ENCODE peak calls at places on chromosome 10, in ten cellular contexts. One of them, this sample, is unnamed.
A peak's percentile ranks its signal among the peaks of the same experiment; 100 is the strongest.

GRCh38 chr10:43252785-43253341 is 14.0 kb downstream of the RASGEF1A start:
- DNase-seq in epithelial cell of esophagus: no peak
- DNase-seq in SJSA1: no peak
- DNase-seq in A549: no peak
- DNase-seq in thoracic aorta: no peak
- DNase-seq in psoas muscle: peak; percentile 40
- DNase-seq in body of pancreas: no peak
- DNase-seq in foreskin fibroblast: no peak
- DNase-seq in fibroblast of lung: no peak
- DNase-seq in cardiac muscle cell: no peak
- DNase-seq in this sample: no peak

GRCh38 chr10:128070161-128070560 is 56.1 kb downstream of the MKI67 start:
- DNase-seq in thoracic aorta: no peak
- DNase-seq in foreskin fibroblast: no peak
- DNase-seq in cardiac muscle cell: no peak
- DNase-seq in A549: no peak
- DNase-seq in body of pancreas: no peak
- DNase-seq in psoas muscle: no peak
- DNase-seq in epithelial cell of esophagus: no peak
- DNase-seq in SJSA1: no peak
- DNase-seq in fibroblast of lung: no peak
- DNase-seq in this sample: no peak

GRCh38 chr10:99742701-99743100 is 10.7 kb downstream of the CUTC start:
- DNase-seq in foreskin fibroblast: peak; percentile 21
- DNase-seq in A549: no peak
- DNase-seq in cardiac muscle cell: no peak
- DNase-seq in thoracic aorta: no peak
- DNase-seq in fibroblast of lung: peak; percentile 22
- DNase-seq in epithelial cell of esophagus: no peak
- DNase-seq in body of pancreas: no peak
- DNase-seq in SJSA1: no peak
- DNase-seq in psoas muscle: no peak
- DNase-seq in this sample: peak; percentile 16

GRCh38 chr10:70662362-70663220 is 9.7 kb upstream of the ADAMTS14 start:
- DNase-seq in body of pancreas: no peak
- DNase-seq in epithelial cell of esophagus: no peak
- DNase-seq in psoas muscle: no peak
- DNase-seq in thoracic aorta: no peak
- DNase-seq in fibroblast of lung: peak; percentile 62
- DNase-seq in foreskin fibroblast: no peak
- DNase-seq in SJSA1: peak; percentile 69
- DNase-seq in A549: no peak
- DNase-seq in cardiac muscle cell: peak; percentile 24
- DNase-seq in this sample: no peak

GRCh38 chr10:28676297-28676967 is 889 bp upstream of the BAMBI start:
- DNase-seq in psoas muscle: no peak
- DNase-seq in cardiac muscle cell: peak; percentile 42
- DNase-seq in A549: no peak
- DNase-seq in epithelial cell of esophagus: no peak
- DNase-seq in fibroblast of lung: no peak
- DNase-seq in SJSA1: no peak
- DNase-seq in foreskin fibroblast: no peak
- DNase-seq in body of pancreas: peak; percentile 41
- DNase-seq in thoracic aorta: no peak
- DNase-seq in this sample: no peak

GRCh38 chr10:103745264-103746247 is 109.8 kb downstream of the SH3PXD2A start:
- DNase-seq in thoracic aorta: no peak
- DNase-seq in A549: no peak
- DNase-seq in body of pancreas: no peak
- DNase-seq in foreskin fibroblast: peak; percentile 40
- DNase-seq in epithelial cell of esophagus: peak; percentile 90
- DNase-seq in cardiac muscle cell: no peak
- DNase-seq in fibroblast of lung: peak; percentile 54
- DNase-seq in psoas muscle: peak; percentile 56
- DNase-seq in SJSA1: no peak
- DNase-seq in this sample: no peak

GRCh38 chr10:83680470-83680891 is 458.8 kb upstream of the GHITM start:
- DNase-seq in A549: no peak
- DNase-seq in cardiac muscle cell: no peak
- DNase-seq in thoracic aorta: no peak
- DNase-seq in body of pancreas: no peak
- DNase-seq in psoas muscle: no peak
- DNase-seq in foreskin fibroblast: no peak
- DNase-seq in SJSA1: no peak
- DNase-seq in fibroblast of lung: no peak
- DNase-seq in epithelial cell of esophagus: no peak
- DNase-seq in this sample: no peak

GRCh38 chr10:80081801-80082750 is 3.6 kb downstream of the TMEM254 start:
- DNase-seq in body of pancreas: no peak
- DNase-seq in A549: no peak
- DNase-seq in cardiac muscle cell: peak; percentile 8
- DNase-seq in epithelial cell of esophagus: peak; percentile 95
- DNase-seq in thoracic aorta: no peak
- DNase-seq in psoas muscle: no peak
- DNase-seq in foreskin fibroblast: no peak
- DNase-seq in fibroblast of lung: no peak
- DNase-seq in SJSA1: no peak
- DNase-seq in this sample: no peak

GRCh38 chr10:43691503-43691902 is 42.8 kb upstream of the ZNF32 start:
- DNase-seq in psoas muscle: no peak
- DNase-seq in A549: no peak
- DNase-seq in cardiac muscle cell: peak; percentile 76
- DNase-seq in thoracic aorta: no peak
- DNase-seq in fibroblast of lung: peak; percentile 33
- DNase-seq in SJSA1: no peak
- DNase-seq in foreskin fibroblast: peak; percentile 40
- DNase-seq in body of pancreas: no peak
- DNase-seq in epithelial cell of esophagus: no peak
- DNase-seq in this sample: no peak

GRCh38 chr10:128086003-128086863 is 40.0 kb downstream of the MKI67 start:
- DNase-seq in body of pancreas: no peak
- DNase-seq in epithelial cell of esophagus: peak; percentile 36
- DNase-seq in fibroblast of lung: no peak
- DNase-seq in foreskin fibroblast: no peak
- DNase-seq in SJSA1: peak; percentile 27
- DNase-seq in cardiac muscle cell: no peak
- DNase-seq in A549: no peak
- DNase-seq in psoas muscle: no peak
- DNase-seq in thoracic aorta: no peak
- DNase-seq in this sample: no peak

DNA sequence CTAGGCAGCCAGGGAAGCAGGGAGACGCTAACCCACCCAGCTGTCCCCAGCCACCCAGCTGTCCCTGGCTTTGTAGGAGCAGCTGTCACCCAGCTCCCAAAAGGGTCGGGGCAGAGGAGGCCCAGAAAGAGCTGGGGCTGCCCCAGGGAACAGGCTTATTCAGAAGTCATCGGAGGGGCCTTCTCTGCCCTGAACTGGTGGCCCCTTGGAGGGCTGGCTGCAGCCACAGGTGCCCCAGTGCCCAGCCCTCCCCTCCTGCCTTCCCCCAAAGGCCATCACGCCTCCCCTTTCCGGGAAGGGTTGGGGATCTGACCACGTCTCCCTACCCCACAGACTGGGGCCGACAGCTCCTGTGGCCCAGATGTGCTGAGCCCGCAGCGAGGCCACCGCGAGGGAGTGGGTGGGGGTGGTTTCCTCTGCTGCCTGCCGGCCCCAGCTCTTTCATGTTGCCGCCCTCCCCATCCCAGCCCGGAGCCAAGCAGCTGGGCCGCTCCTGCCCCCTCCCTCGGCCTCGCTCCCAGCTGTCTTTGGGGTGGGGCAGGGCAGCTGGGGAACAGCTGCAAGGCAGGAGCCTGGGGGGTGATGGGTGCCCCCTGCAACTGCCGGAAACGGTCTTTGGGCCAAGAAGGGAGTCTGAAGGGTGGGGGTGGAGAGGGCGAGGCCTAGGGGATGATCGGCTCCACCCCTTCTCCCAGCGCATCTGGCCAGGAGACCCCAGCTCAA is 16.8 kb downstream of the TRIM8 start:
- DNase-seq in cardiac muscle cell: peak; percentile 81
- DNase-seq in psoas muscle: peak; percentile 88
- DNase-seq in epithelial cell of esophagus: no peak
- DNase-seq in A549: no peak
- DNase-seq in thoracic aorta: no peak
- DNase-seq in SJSA1: peak; percentile 66
- DNase-seq in fibroblast of lung: peak; percentile 62
- DNase-seq in foreskin fibroblast: peak; percentile 80
- DNase-seq in body of pancreas: peak; percentile 79
- DNase-seq in this sample: no peak
- H3K4me3 ChIP-seq in cardiac muscle cell: no peak overlapping the region
- H3K4me3 ChIP-seq in psoas muscle: no peak overlapping the region
- H3K4me3 ChIP-seq in epithelial cell of esophagus: no peak overlapping the region
- H3K4me3 ChIP-seq in A549: no peak overlapping the region
- H3K4me3 ChIP-seq in thoracic aorta: peak overlapping the region; percentile 27
- H3K4me3 ChIP-seq in SJSA1: no peak overlapping the region
- H3K4me3 ChIP-seq in fibroblast of lung: no peak overlapping the region
- H3K4me3 ChIP-seq in foreskin fibroblast: no peak overlapping the region
- H3K4me3 ChIP-seq in body of pancreas: no peak overlapping the region
- H3K4me3 ChIP-seq in this sample: no peak overlapping the region

DNA sequence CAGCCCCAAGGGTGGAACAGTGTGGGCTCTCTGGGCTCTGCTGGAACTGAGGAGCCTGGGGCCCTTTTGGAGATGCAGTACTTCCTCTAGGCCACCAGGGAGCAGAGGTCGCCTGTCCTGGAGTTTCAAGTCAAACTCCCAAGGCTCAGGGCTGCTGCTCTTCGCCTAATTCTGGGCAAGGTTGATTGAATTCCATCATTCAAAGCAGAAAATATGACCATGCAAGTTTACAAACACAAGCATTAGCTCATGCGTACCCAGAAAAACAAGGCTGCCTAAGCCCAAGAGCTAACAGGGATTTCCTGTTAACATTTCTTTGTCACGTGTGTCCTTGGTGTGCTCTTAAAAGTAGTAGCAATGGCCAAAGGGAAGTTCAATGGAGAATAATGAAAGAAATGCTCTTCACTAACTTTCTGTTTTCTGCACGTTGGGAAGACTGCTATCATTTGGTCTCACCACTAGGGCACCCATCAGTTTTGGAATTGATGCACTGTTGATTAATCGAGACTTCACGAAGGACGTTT is 20.1 kb downstream of the LDB3 start:
- DNase-seq in cardiac muscle cell: peak; percentile 82
- DNase-seq in SJSA1: peak; percentile 66
- DNase-seq in psoas muscle: peak; percentile 77
- DNase-seq in epithelial cell of esophagus: peak; percentile 74
- DNase-seq in A549: peak; percentile 63
- DNase-seq in thoracic aorta: no peak
- DNase-seq in foreskin fibroblast: peak; percentile 56
- DNase-seq in fibroblast of lung: peak; percentile 66
- DNase-seq in body of pancreas: peak; percentile 65
- DNase-seq in this sample: no peak
- H3K4me3 ChIP-seq in cardiac muscle cell: no peak overlapping the region
- H3K4me3 ChIP-seq in SJSA1: no peak overlapping the region
- H3K4me3 ChIP-seq in psoas muscle: no peak overlapping the region
- H3K4me3 ChIP-seq in epithelial cell of esophagus: no peak overlapping the region
- H3K4me3 ChIP-seq in A549: no peak overlapping the region
- H3K4me3 ChIP-seq in thoracic aorta: no peak overlapping the region
- H3K4me3 ChIP-seq in foreskin fibroblast: no peak overlapping the region
- H3K4me3 ChIP-seq in fibroblast of lung: no peak overlapping the region
- H3K4me3 ChIP-seq in body of pancreas: no peak overlapping the region
- H3K4me3 ChIP-seq in this sample: no peak overlapping the region

GRCh38 chr10:46558411-46559185 is 2.1 kb upstream of the GPRIN2 start:
- DNase-seq in psoas muscle: peak; percentile 51
- DNase-seq in epithelial cell of esophagus: no peak
- DNase-seq in body of pancreas: peak; percentile 7
- DNase-seq in SJSA1: peak; percentile 45
- DNase-seq in foreskin fibroblast: no peak
- DNase-seq in A549: peak; percentile 63
- DNase-seq in thoracic aorta: no peak
- DNase-seq in fibroblast of lung: no peak
- DNase-seq in cardiac muscle cell: no peak
- DNase-seq in this sample: no peak

GRCh38 chr10:46555713-46556514 is 544 bp downstream of the GPRIN2 start:
- DNase-seq in foreskin fibroblast: no peak
- DNase-seq in SJSA1: peak; percentile 59
- DNase-seq in A549: peak; percentile 51
- DNase-seq in body of pancreas: peak; percentile 56
- DNase-seq in fibroblast of lung: no peak
- DNase-seq in epithelial cell of esophagus: no peak
- DNase-seq in thoracic aorta: peak; percentile 1
- DNase-seq in cardiac muscle cell: no peak
- DNase-seq in psoas muscle: peak; percentile 53
- DNase-seq in this sample: no peak

GRCh38 chr10:46558141-46558410 is 1.6 kb upstream of the GPRIN2 start:
- DNase-seq in A549: no peak
- DNase-seq in fibroblast of lung: no peak
- DNase-seq in psoas muscle: no peak
- DNase-seq in foreskin fibroblast: no peak
- DNase-seq in epithelial cell of esophagus: no peak
- DNase-seq in thoracic aorta: no peak
- DNase-seq in cardiac muscle cell: no peak
- DNase-seq in body of pancreas: no peak
- DNase-seq in SJSA1: peak; percentile 46
- DNase-seq in this sample: no peak

GRCh38 chr10:46556515-46557318 is at the start of gene GPRIN2:
- DNase-seq in fibroblast of lung: no peak
- DNase-seq in body of pancreas: peak; percentile 83
- DNase-seq in SJSA1: peak; percentile 57
- DNase-seq in psoas muscle: peak; percentile 53
- DNase-seq in thoracic aorta: peak; percentile 4
- DNase-seq in cardiac muscle cell: no peak
- DNase-seq in epithelial cell of esophagus: no peak
- DNase-seq in A549: peak; percentile 28
- DNase-seq in foreskin fibroblast: no peak
- DNase-seq in this sample: no peak

GRCh38 chr10:46557319-46558140 is 1.1 kb upstream of the GPRIN2 start:
- DNase-seq in cardiac muscle cell: no peak
- DNase-seq in thoracic aorta: peak; percentile 1
- DNase-seq in epithelial cell of esophagus: no peak
- DNase-seq in body of pancreas: peak; percentile 15
- DNase-seq in psoas muscle: peak; percentile 55
- DNase-seq in foreskin fibroblast: no peak
- DNase-seq in fibroblast of lung: no peak
- DNase-seq in A549: peak; percentile 38
- DNase-seq in SJSA1: peak; percentile 55
- DNase-seq in this sample: no peak
- H3K4me3 ChIP-seq in cardiac muscle cell: no peak overlapping the region
- H3K4me3 ChIP-seq in thoracic aorta: no peak overlapping the region
- H3K4me3 ChIP-seq in epithelial cell of esophagus: no peak overlapping the region
- H3K4me3 ChIP-seq in body of pancreas: no peak overlapping the region
- H3K4me3 ChIP-seq in psoas muscle: no peak overlapping the region
- H3K4me3 ChIP-seq in foreskin fibroblast: no peak overlapping the region
- H3K4me3 ChIP-seq in fibroblast of lung: no peak overlapping the region
- H3K4me3 ChIP-seq in A549: peak overlapping the region; percentile 70
- H3K4me3 ChIP-seq in SJSA1: no peak overlapping the region
- H3K4me3 ChIP-seq in this sample: no peak overlapping the region

DNA sequence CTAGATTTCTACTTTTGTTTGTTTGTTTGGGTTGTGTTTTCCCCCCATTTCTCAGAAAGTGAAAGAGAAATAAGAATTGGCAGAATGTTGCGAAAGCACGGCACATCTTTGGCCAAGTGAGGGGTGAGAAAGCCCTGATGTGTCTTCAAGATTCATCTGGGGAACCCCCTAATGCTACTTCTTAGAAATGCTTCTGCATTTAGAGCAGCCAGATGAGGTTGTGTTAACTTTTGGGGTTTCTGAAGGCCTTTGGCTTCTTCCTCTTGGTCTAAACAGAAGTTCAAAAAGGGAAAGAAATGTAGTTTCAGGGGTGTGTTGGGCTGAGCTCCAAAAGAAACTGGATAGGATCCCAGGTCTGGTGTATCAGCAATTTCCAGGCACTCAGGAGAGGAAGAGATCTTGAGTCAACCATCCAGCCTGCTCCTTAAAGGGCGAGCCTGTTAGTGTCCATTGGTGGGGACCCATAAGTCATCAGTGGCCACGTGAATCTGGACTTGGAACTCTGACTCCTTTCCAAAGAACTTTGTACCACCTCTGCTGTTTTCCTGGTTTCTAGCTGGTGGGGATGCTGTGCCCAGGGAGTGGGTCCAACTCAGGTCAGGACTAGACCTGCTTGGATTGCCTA is 6.5 kb downstream of the DUSP5 start:
- DNase-seq in cardiac muscle cell: peak; percentile 80
- DNase-seq in A549: no peak
- DNase-seq in epithelial cell of esophagus: no peak
- DNase-seq in foreskin fibroblast: no peak
- DNase-seq in thoracic aorta: no peak
- DNase-seq in body of pancreas: no peak
- DNase-seq in SJSA1: peak; percentile 63
- DNase-seq in fibroblast of lung: peak; percentile 81
- DNase-seq in psoas muscle: no peak
- DNase-seq in this sample: no peak
- H3K4me3 ChIP-seq in cardiac muscle cell: no peak overlapping the region
- H3K4me3 ChIP-seq in A549: peak overlapping the region; percentile 86
- H3K4me3 ChIP-seq in epithelial cell of esophagus: no peak overlapping the region
- H3K4me3 ChIP-seq in foreskin fibroblast: peak overlapping the region; percentile 2
- H3K4me3 ChIP-seq in thoracic aorta: no peak overlapping the region
- H3K4me3 ChIP-seq in body of pancreas: no peak overlapping the region
- H3K4me3 ChIP-seq in SJSA1: peak overlapping the region; percentile 1
- H3K4me3 ChIP-seq in fibroblast of lung: no peak overlapping the region
- H3K4me3 ChIP-seq in psoas muscle: no peak overlapping the region
- H3K4me3 ChIP-seq in this sample: no peak overlapping the region